ENCODE peak calls at places on chromosomes 12 and 14, in nine cellular contexts. P, J, O, M, V, E, K, A and R are unnamed samples.
A peak's percentile ranks its signal among the peaks of the same experiment; 100 is the strongest.

GRCh38 chr14:99524804-99525698 is 43.8 kb downstream of the CCNK start:
- DNase-seq in E (peak; percentile 38), J (no peak), M (no peak), O (peak; percentile 60), A (no peak), P (no peak), K (no peak), V (no peak), R (no peak)

GRCh38 chr12:18145924-18146323 is 55.9 kb upstream of the RERGL start:
- DNase-seq in A (no peak), M (no peak), P (no peak), J (no peak), V (no peak), O (no peak), E (no peak), K (no peak), R (no peak)

GRCh38 chr12:121523741-121524140 is 57.1 kb downstream of the KDM2B start:
- DNase-seq in M (no peak), K (no peak), A (no peak), P (no peak), O (no peak), V (no peak), J (no peak), E (no peak), R (no peak)

GRCh38 chr14:58141893-58142292 is 10.1 kb downstream of the ARMH4 start:
- DNase-seq in V (no peak), K (no peak), O (no peak), A (no peak), P (no peak), M (no peak), E (no peak), J (no peak), R (no peak)

GRCh38 chr12:118354903-118355302 is 17.8 kb downstream of the TAOK3 start:
- DNase-seq in E (no peak), P (no peak), J (no peak), O (no peak), M (no peak), A (no peak), V (no peak), K (no peak), R (no peak)

GRCh38 chr12:107903377-107904061 is 129.0 kb downstream of the ASCL4 start:
- DNase-seq in M (peak; percentile 40), E (peak; percentile 86), O (peak; percentile 76), K (peak; percentile 96), A (no peak), P (no peak), J (no peak), V (peak; percentile 92), R (no peak)

GRCh38 chr12:107058190-107058589 is 35.2 kb downstream of the CRY1 start:
- DNase-seq in K (no peak), M (no peak), V (no peak), P (no peak), A (no peak), E (no peak), O (no peak), J (no peak), R (no peak)

GRCh38 chr12:60398547-60398946 is 802.7 kb downstream of the SLC16A7 start:
- DNase-seq in V (no peak), K (no peak), J (no peak), A (no peak), M (no peak), O (no peak), E (no peak), P (no peak), R (no peak)

GRCh38 chr12:95774311-95775045 is 16.1 kb downstream of the NTN4 start:
- DNase-seq in J (no peak), M (no peak), E (no peak), V (no peak), O (no peak), P (no peak), K (no peak), A (no peak), R (no peak)

GRCh38 chr12:40697566-40698257 is 5.5 kb downstream of the CNTN1 start:
- DNase-seq in M (no peak), J (no peak), E (no peak), V (no peak), P (no peak), O (no peak), K (no peak), A (no peak), R (no peak)

GRCh38 chr12:123099556-123100192 is 51.2 kb downstream of the PITPNM2 start:
- DNase-seq in O (no peak), E (no peak), V (no peak), M (no peak), P (no peak), J (no peak), A (no peak), K (no peak), R (no peak)

GRCh38 chr12:28456934-28457710 is 266.9 kb downstream of the CCDC91 start:
- DNase-seq in P (no peak), K (no peak), A (no peak), M (no peak), O (no peak), E (no peak), J (no peak), V (no peak), R (no peak)

GRCh38 chr14:84209021-84209420 is 1320.9 kb upstream of the FLRT2 start:
- DNase-seq in P (no peak), O (no peak), M (no peak), J (no peak), K (no peak), A (no peak), V (no peak), E (no peak), R (no peak)

GRCh38 chr14:22770481-22771187 is 4.1 kb downstream of the OXA1L start:
- DNase-seq in K (no peak), P (no peak), J (no peak), E (no peak), V (no peak), A (no peak), O (no peak), M (no peak), R (no peak)

GRCh38 chr14:22773162-22774010 is 6.9 kb downstream of the OXA1L start:
- DNase-seq in J (no peak), K (no peak), P (no peak), M (no peak), O (no peak), V (no peak), E (no peak), A (no peak), R (no peak)

GRCh38 chr14:22772725-22773124 is 6.2 kb downstream of the OXA1L start:
- DNase-seq in P (no peak), E (no peak), A (no peak), O (no peak), V (no peak), M (no peak), K (no peak), J (no peak), R (no peak)

GRCh38 chr14:22776215-22776614 is 9.7 kb downstream of the OXA1L start:
- DNase-seq in O (no peak), V (no peak), K (no peak), J (no peak), P (no peak), A (no peak), M (no peak), E (no peak), R (no peak)

GRCh38 chr14:22774011-22774706 is 7.7 kb downstream of the OXA1L start:
- DNase-seq in O (no peak), P (no peak), M (no peak), V (no peak), A (no peak), J (no peak), K (no peak), E (no peak), R (no peak)
- TF ChIP-seq POLR2AphosphoS5 in O (no peak), P (no peak), M (no peak), V (peak; percentile 29), A (no peak), J (no peak), K (no peak), E (no peak), R (no peak)

GRCh38 chr12:99498756-99499155 is 148.8 kb upstream of the GARIN6 start:
- DNase-seq in O (no peak), E (no peak), J (no peak), M (no peak), P (no peak), V (no peak), K (no peak), A (no peak), R (no peak)
- TF ChIP-seq EP300 in O (no peak), E (no peak), J (no peak), M (no peak), P (no peak), V (no peak), K (no peak), A (no peak), R (no peak)

GRCh38 chr12:64171715-64172114 is 50.4 kb downstream of the KICS2 start:
- DNase-seq in P (peak; percentile 5), O (no peak), J (no peak), V (no peak), M (no peak), E (no peak), A (no peak), K (no peak), R (no peak)
- H3K27ac ChIP-seq in P (no peak overlapping the region), O (no peak overlapping the region), J (no peak overlapping the region), V (no peak overlapping the region), M (no peak overlapping the region), E (no peak overlapping the region), A (no peak overlapping the region), K (no peak overlapping the region), R (no peak overlapping the region)

GRCh38 chr12:55833056-55833455 is 3.7 kb upstream of the DNAJC14 start:
- DNase-seq in A (no peak), E (no peak), O (no peak), K (peak; percentile 74), J (no peak), P (no peak), M (no peak), V (no peak), R (no peak)

GRCh38 chr12:55830601-55831406 is 1.4 kb upstream of the DNAJC14 start:
- DNase-seq in J (peak; percentile 90), A (peak; percentile 96), M (no peak), O (peak; percentile 67), P (peak; percentile 45), E (peak; percentile 84), K (peak; percentile 95), V (peak; percentile 80), R (peak; percentile 92)

GRCh38 chr12:55828357-55828756 is 1.0 kb downstream of the DNAJC14 start:
- DNase-seq in K (no peak), A (no peak), P (no peak), O (no peak), E (no peak), M (no peak), V (no peak), J (peak; percentile 66), R (peak; percentile 67)

GRCh38 chr12:55829967-55830600 is 697 bp upstream of the DNAJC14 start:
- DNase-seq in M (no peak), K (peak; percentile 90), A (no peak), O (peak; percentile 58), P (no peak), J (peak; percentile 87), V (peak; percentile 82), E (peak; percentile 64), R (peak; percentile 85)

DNA sequence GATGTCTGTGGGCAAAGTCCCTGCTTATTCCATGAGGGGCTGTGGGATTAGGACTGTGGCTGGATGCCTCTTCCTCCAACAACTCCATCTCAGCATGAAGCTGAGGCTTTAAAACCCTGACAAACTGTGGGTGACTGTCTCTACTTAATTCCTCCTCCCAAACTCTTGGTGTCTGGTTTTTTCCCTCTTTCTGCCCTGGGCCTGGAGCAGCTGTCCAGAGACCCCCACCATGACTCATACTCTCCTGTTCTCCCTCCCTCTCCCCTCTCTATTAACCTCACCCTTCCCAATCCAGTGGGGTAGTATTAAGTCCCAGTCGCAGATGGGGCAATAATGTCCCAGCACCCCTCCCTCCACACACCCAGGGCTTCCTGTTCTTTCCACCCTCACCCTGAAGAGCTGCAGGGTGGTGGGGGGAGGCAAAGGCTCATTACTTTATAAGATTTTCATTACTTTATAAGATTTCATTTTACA is 2.1 kb upstream of the DNAJC14 start:
- DNase-seq in O (no peak), J (peak; percentile 76), V (no peak), E (no peak), A (no peak), K (no peak), P (no peak), M (no peak), R (no peak)
- TF ChIP-seq POLR2AphosphoS5 in O (no peak), J (no peak), V (no peak), E (no peak), A (peak; percentile 25), K (no peak), P (no peak), M (no peak), R (no peak)